ENCODE peak calls at places on chromosomes 6 and 20, in nine cellular contexts. M is GM12865; A is AG20443; E is LoVo; Y is NCI-H1694; U is hepatocyte; R is coronary artery; V is tibial artery; I is activated T-helper 1 cell treated with anti-CD3 and anti-CD28 coated beads, Interleukin-2, amount 50 U/mL, for 16 hours. Z is an unnamed sample.

GRCh38 chr20:6626805-6627204 is 140.7 kb upstream of the BMP2 start:
- DNase-seq in V (no peak), Y (no peak), M (peak; percentile 10), I (no peak), A (no peak), U (no peak), R (no peak), E (no peak), Z (no peak)

GRCh38 chr6:14804444-14805210 is 441.2 kb upstream of the JARID2 start:
- DNase-seq in A (peak; percentile 82), Y (no peak), V (peak; percentile 42), M (no peak), I (no peak), R (peak; percentile 76), E (peak; percentile 47), U (peak; percentile 84), Z (no peak)

GRCh38 chr20:37524859-37525708 is 2.6 kb downstream of the BLCAP start:
- DNase-seq in V (no peak), R (no peak), U (peak; percentile 43), Y (no peak), A (peak; percentile 65), I (no peak), E (peak; percentile 67), M (no peak), Z (no peak)

GRCh38 chr6:28880894-28881780 is 42.6 kb downstream of the TRIM27 start:
- DNase-seq in U (peak; percentile 82), Y (peak; percentile 79), E (peak; percentile 60), I (no peak), V (peak; percentile 74), R (no peak), M (peak; percentile 82), A (peak; percentile 64), Z (no peak)

GRCh38 chr6:106702046-106702445 is 72.7 kb downstream of the QRSL1 start:
- DNase-seq in R (no peak), E (no peak), U (no peak), Y (no peak), A (no peak), I (no peak), M (no peak), V (no peak), Z (no peak)

GRCh38 chr20:25865715-25866656 is 169.3 kb upstream of the ZNF337 start:
- DNase-seq in M (peak; percentile 78), I (peak; percentile 48), Y (peak; percentile 26), V (no peak), E (peak; percentile 37), R (no peak), U (peak; percentile 85), A (peak; percentile 88), Z (no peak)

GRCh38 chr6:109455502-109456282 is at the start of gene MICAL1:
- DNase-seq in E (peak; percentile 64), M (peak; percentile 96), A (peak; percentile 85), I (peak; percentile 41), R (peak; percentile 87), U (peak; percentile 84), Y (peak; percentile 7), V (peak; percentile 75), Z (peak; percentile 29)

GRCh38 chr6:134619789-134620188 is 301.9 kb upstream of the SGK1 start:
- DNase-seq in I (no peak), V (no peak), M (no peak), A (peak; percentile 80), R (no peak), E (no peak), U (no peak), Y (no peak), Z (no peak)

GRCh38 chr6:40586369-40586768 is 795 bp downstream of the LRFN2 start:
- DNase-seq in M (no peak), Y (no peak), E (no peak), R (no peak), V (no peak), A (no peak), I (no peak), U (no peak), Z (no peak)

GRCh38 chr20:48740269-48740603 is 87.6 kb downstream of the PREX1 start:
- DNase-seq in E (no peak), M (no peak), V (no peak), A (no peak), U (no peak), R (no peak), Y (no peak), I (no peak), Z (no peak)

GRCh38 chr6:51273228-51273961 is 454.7 kb downstream of the TFAP2B start:
- DNase-seq in U (no peak), M (no peak), R (no peak), A (no peak), Y (no peak), E (no peak), I (no peak), V (no peak), Z (no peak)